ENCODE peak calls at places on chromosomes 16 and 17, in ten cellular contexts. One of them, this sample, is unnamed.

GRCh38 chr17:29039764-29040598 is 3.0 kb upstream of the PIPOX start:
- DNase-seq in psoas muscle: no peak
- DNase-seq in neural crest cell: no peak
- DNase-seq in body of pancreas: no peak
- DNase-seq in lower leg skin: no peak
- DNase-seq in astrocyte of the cerebellum: peak
- DNase-seq in cardiac fibroblast: peak
- DNase-seq in uterus: no peak
- DNase-seq in LNCaP clone FGC: no peak
- DNase-seq in spleen: no peak
- DNase-seq in this sample: no peak

GRCh38 chr16:30533748-30534367 is 800 bp downstream of the ZNF747 start:
- DNase-seq in LNCaP clone FGC: no peak
- DNase-seq in neural crest cell: no peak
- DNase-seq in spleen: peak
- DNase-seq in uterus: no peak
- DNase-seq in lower leg skin: no peak
- DNase-seq in astrocyte of the cerebellum: no peak
- DNase-seq in psoas muscle: no peak
- DNase-seq in cardiac fibroblast: no peak
- DNase-seq in body of pancreas: no peak
- DNase-seq in this sample: no peak

GRCh38 chr17:39281806-39282205 is 56.1 kb upstream of the STAC2 start:
- DNase-seq in uterus: no peak
- DNase-seq in psoas muscle: no peak
- DNase-seq in spleen: no peak
- DNase-seq in cardiac fibroblast: peak
- DNase-seq in LNCaP clone FGC: no peak
- DNase-seq in lower leg skin: no peak
- DNase-seq in body of pancreas: no peak
- DNase-seq in neural crest cell: no peak
- DNase-seq in astrocyte of the cerebellum: no peak
- DNase-seq in this sample: no peak

GRCh38 chr16:66936462-66936861 is 1.1 kb downstream of the CES2 start:
- DNase-seq in astrocyte of the cerebellum: no peak
- DNase-seq in LNCaP clone FGC: no peak
- DNase-seq in psoas muscle: no peak
- DNase-seq in lower leg skin: no peak
- DNase-seq in uterus: no peak
- DNase-seq in neural crest cell: no peak
- DNase-seq in spleen: no peak
- DNase-seq in cardiac fibroblast: no peak
- DNase-seq in body of pancreas: no peak
- DNase-seq in this sample: no peak

GRCh38 chr17:58565389-58566311 is 51.2 kb upstream of the MTMR4 start:
- DNase-seq in neural crest cell: no peak
- DNase-seq in LNCaP clone FGC: no peak
- DNase-seq in cardiac fibroblast: no peak
- DNase-seq in psoas muscle: no peak
- DNase-seq in body of pancreas: no peak
- DNase-seq in spleen: no peak
- DNase-seq in astrocyte of the cerebellum: no peak
- DNase-seq in lower leg skin: no peak
- DNase-seq in uterus: no peak
- DNase-seq in this sample: no peak

GRCh38 chr17:39165844-39166349 is at the start of gene ARL5C:
- DNase-seq in uterus: no peak
- DNase-seq in spleen: no peak
- DNase-seq in psoas muscle: no peak
- DNase-seq in cardiac fibroblast: no peak
- DNase-seq in body of pancreas: no peak
- DNase-seq in LNCaP clone FGC: no peak
- DNase-seq in lower leg skin: no peak
- DNase-seq in astrocyte of the cerebellum: no peak
- DNase-seq in neural crest cell: no peak
- DNase-seq in this sample: no peak

GRCh38 chr17:38602453-38602852 is 3.3 kb downstream of the SRCIN1 start:
- DNase-seq in cardiac fibroblast: no peak
- DNase-seq in psoas muscle: no peak
- DNase-seq in LNCaP clone FGC: no peak
- DNase-seq in body of pancreas: no peak
- DNase-seq in astrocyte of the cerebellum: no peak
- DNase-seq in spleen: no peak
- DNase-seq in lower leg skin: no peak
- DNase-seq in neural crest cell: no peak
- DNase-seq in uterus: no peak
- DNase-seq in this sample: no peak

GRCh38 chr17:58089111-58089510 is 5.9 kb downstream of the DYNLL2 start:
- DNase-seq in psoas muscle: no peak
- DNase-seq in astrocyte of the cerebellum: no peak
- DNase-seq in cardiac fibroblast: no peak
- DNase-seq in LNCaP clone FGC: no peak
- DNase-seq in neural crest cell: no peak
- DNase-seq in uterus: no peak
- DNase-seq in lower leg skin: no peak
- DNase-seq in spleen: no peak
- DNase-seq in body of pancreas: no peak
- DNase-seq in this sample: no peak

GRCh38 chr16:75218256-75219076 is at the start of gene CTRB1:
- DNase-seq in cardiac fibroblast: no peak
- DNase-seq in psoas muscle: no peak
- DNase-seq in lower leg skin: no peak
- DNase-seq in astrocyte of the cerebellum: no peak
- DNase-seq in LNCaP clone FGC: no peak
- DNase-seq in body of pancreas: peak
- DNase-seq in spleen: no peak
- DNase-seq in uterus: no peak
- DNase-seq in neural crest cell: no peak
- DNase-seq in this sample: peak

GRCh38 chr17:79839363-79840203 is at the start of gene CBX4:
- DNase-seq in astrocyte of the cerebellum: peak
- DNase-seq in LNCaP clone FGC: no peak
- DNase-seq in lower leg skin: peak
- DNase-seq in body of pancreas: peak
- DNase-seq in uterus: peak
- DNase-seq in psoas muscle: peak
- DNase-seq in neural crest cell: peak
- DNase-seq in spleen: peak
- DNase-seq in cardiac fibroblast: peak
- DNase-seq in this sample: peak

GRCh38 chr16:65287307-65287706 is 165.4 kb upstream of the CDH11 start:
- DNase-seq in psoas muscle: no peak
- DNase-seq in lower leg skin: no peak
- DNase-seq in uterus: no peak
- DNase-seq in LNCaP clone FGC: no peak
- DNase-seq in cardiac fibroblast: no peak
- DNase-seq in neural crest cell: no peak
- DNase-seq in astrocyte of the cerebellum: no peak
- DNase-seq in spleen: no peak
- DNase-seq in body of pancreas: no peak
- DNase-seq in this sample: no peak

GRCh38 chr17:9389116-9389515 is 186.5 kb downstream of the STX8 start:
- DNase-seq in spleen: no peak
- DNase-seq in uterus: no peak
- DNase-seq in lower leg skin: no peak
- DNase-seq in LNCaP clone FGC: no peak
- DNase-seq in astrocyte of the cerebellum: peak
- DNase-seq in cardiac fibroblast: peak
- DNase-seq in body of pancreas: no peak
- DNase-seq in neural crest cell: no peak
- DNase-seq in psoas muscle: no peak
- DNase-seq in this sample: peak

GRCh38 chr16:66434619-66435430 is 7.7 kb downstream of the BEAN1 start:
- DNase-seq in cardiac fibroblast: no peak
- DNase-seq in uterus: no peak
- DNase-seq in lower leg skin: no peak
- DNase-seq in astrocyte of the cerebellum: no peak
- DNase-seq in spleen: no peak
- DNase-seq in neural crest cell: no peak
- DNase-seq in LNCaP clone FGC: no peak
- DNase-seq in psoas muscle: no peak
- DNase-seq in body of pancreas: no peak
- DNase-seq in this sample: no peak

GRCh38 chr16:27972500-27972899 is 91.0 kb downstream of the GSG1L start:
- DNase-seq in uterus: no peak
- DNase-seq in body of pancreas: no peak
- DNase-seq in cardiac fibroblast: peak
- DNase-seq in LNCaP clone FGC: peak
- DNase-seq in lower leg skin: no peak
- DNase-seq in astrocyte of the cerebellum: no peak
- DNase-seq in psoas muscle: no peak
- DNase-seq in spleen: peak
- DNase-seq in neural crest cell: no peak
- DNase-seq in this sample: peak

GRCh38 chr16:82201906-82202305 is 31.9 kb upstream of the MPHOSPH6 start:
- DNase-seq in LNCaP clone FGC: no peak
- DNase-seq in neural crest cell: no peak
- DNase-seq in psoas muscle: no peak
- DNase-seq in cardiac fibroblast: no peak
- DNase-seq in spleen: no peak
- DNase-seq in uterus: peak
- DNase-seq in astrocyte of the cerebellum: no peak
- DNase-seq in lower leg skin: no peak
- DNase-seq in body of pancreas: no peak
- DNase-seq in this sample: no peak

GRCh38 chr17:65588194-65588808 is 26.9 kb upstream of the AXIN2 start:
- DNase-seq in spleen: no peak
- DNase-seq in astrocyte of the cerebellum: no peak
- DNase-seq in LNCaP clone FGC: peak
- DNase-seq in neural crest cell: no peak
- DNase-seq in uterus: no peak
- DNase-seq in lower leg skin: no peak
- DNase-seq in cardiac fibroblast: peak
- DNase-seq in body of pancreas: peak
- DNase-seq in psoas muscle: no peak
- DNase-seq in this sample: no peak
- TF ChIP-seq CTCF in spleen: no peak
- TF ChIP-seq CTCF in astrocyte of the cerebellum: no peak
- TF ChIP-seq CTCF in LNCaP clone FGC: peak
- TF ChIP-seq CTCF in neural crest cell: peak
- TF ChIP-seq CTCF in uterus: no peak
- TF ChIP-seq CTCF in lower leg skin: no peak
- TF ChIP-seq CTCF in cardiac fibroblast: no peak
- TF ChIP-seq CTCF in body of pancreas: peak
- TF ChIP-seq CTCF in psoas muscle: no peak
- TF ChIP-seq CTCF in this sample: no peak

GRCh38 chr16:1184980-1185379 is 32.1 kb downstream of the CACNA1H start:
- DNase-seq in lower leg skin: no peak
- DNase-seq in neural crest cell: no peak
- DNase-seq in cardiac fibroblast: no peak
- DNase-seq in astrocyte of the cerebellum: no peak
- DNase-seq in psoas muscle: no peak
- DNase-seq in spleen: no peak
- DNase-seq in body of pancreas: no peak
- DNase-seq in LNCaP clone FGC: no peak
- DNase-seq in uterus: no peak
- DNase-seq in this sample: no peak

GRCh38 chr16:1180772-1181714 is 28.1 kb downstream of the CACNA1H start:
- DNase-seq in astrocyte of the cerebellum: no peak
- DNase-seq in spleen: no peak
- DNase-seq in cardiac fibroblast: no peak
- DNase-seq in uterus: peak
- DNase-seq in LNCaP clone FGC: no peak
- DNase-seq in lower leg skin: no peak
- DNase-seq in body of pancreas: peak
- DNase-seq in psoas muscle: no peak
- DNase-seq in neural crest cell: no peak
- DNase-seq in this sample: no peak

GRCh38 chr16:1181715-1182671 is 29.1 kb downstream of the CACNA1H start:
- DNase-seq in LNCaP clone FGC: no peak
- DNase-seq in cardiac fibroblast: peak
- DNase-seq in psoas muscle: peak
- DNase-seq in lower leg skin: no peak
- DNase-seq in neural crest cell: no peak
- DNase-seq in uterus: peak
- DNase-seq in spleen: no peak
- DNase-seq in astrocyte of the cerebellum: peak
- DNase-seq in body of pancreas: peak
- DNase-seq in this sample: no peak

GRCh38 chr16:1183235-1183907 is 30.5 kb downstream of the CACNA1H start:
- DNase-seq in neural crest cell: peak
- DNase-seq in cardiac fibroblast: peak
- DNase-seq in astrocyte of the cerebellum: no peak
- DNase-seq in spleen: no peak
- DNase-seq in lower leg skin: no peak
- DNase-seq in LNCaP clone FGC: no peak
- DNase-seq in psoas muscle: peak
- DNase-seq in body of pancreas: peak
- DNase-seq in uterus: peak
- DNase-seq in this sample: no peak

GRCh38 chr16:1184156-1184868 is 31.4 kb downstream of the CACNA1H start:
- DNase-seq in neural crest cell: no peak
- DNase-seq in cardiac fibroblast: no peak
- DNase-seq in lower leg skin: no peak
- DNase-seq in uterus: peak
- DNase-seq in psoas muscle: no peak
- DNase-seq in LNCaP clone FGC: no peak
- DNase-seq in spleen: no peak
- DNase-seq in astrocyte of the cerebellum: no peak
- DNase-seq in body of pancreas: no peak
- DNase-seq in this sample: no peak
- TF ChIP-seq CTCF in neural crest cell: peak
- TF ChIP-seq CTCF in cardiac fibroblast: no peak
- TF ChIP-seq CTCF in lower leg skin: no peak
- TF ChIP-seq CTCF in uterus: peak
- TF ChIP-seq CTCF in psoas muscle: no peak
- TF ChIP-seq CTCF in LNCaP clone FGC: no peak
- TF ChIP-seq CTCF in spleen: no peak
- TF ChIP-seq CTCF in astrocyte of the cerebellum: no peak
- TF ChIP-seq CTCF in body of pancreas: no peak
- TF ChIP-seq CTCF in this sample: no peak

DNA sequence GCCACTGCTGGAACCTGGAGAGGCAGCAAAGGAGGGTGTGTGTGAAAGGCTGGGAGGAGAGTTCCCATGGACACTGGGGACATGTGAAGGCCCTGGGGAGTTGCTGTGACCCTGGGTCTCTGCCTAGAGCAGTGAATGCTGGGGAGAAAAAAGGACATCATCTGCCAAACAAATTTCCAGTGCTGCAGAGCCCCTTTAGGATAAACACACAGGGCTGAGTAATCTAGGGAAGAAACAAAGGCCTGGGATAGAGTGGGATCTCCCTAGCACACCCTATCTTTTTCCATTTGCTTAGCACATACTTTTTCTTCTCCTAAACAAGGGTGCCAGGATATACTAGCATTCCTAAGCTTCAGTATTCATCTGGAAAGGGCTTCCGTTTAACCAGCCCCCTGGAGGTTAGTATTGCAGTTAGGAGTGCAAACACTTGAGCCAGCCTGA is 3.3 kb upstream of the HIGD1B start:
- DNase-seq in spleen: peak
- DNase-seq in lower leg skin: no peak
- DNase-seq in psoas muscle: no peak
- DNase-seq in astrocyte of the cerebellum: no peak
- DNase-seq in neural crest cell: no peak
- DNase-seq in uterus: no peak
- DNase-seq in cardiac fibroblast: peak
- DNase-seq in body of pancreas: no peak
- DNase-seq in LNCaP clone FGC: no peak
- DNase-seq in this sample: no peak
- TF ChIP-seq CTCF in spleen: no peak
- TF ChIP-seq CTCF in lower leg skin: no peak
- TF ChIP-seq CTCF in psoas muscle: no peak
- TF ChIP-seq CTCF in astrocyte of the cerebellum: no peak
- TF ChIP-seq CTCF in neural crest cell: no peak
- TF ChIP-seq CTCF in uterus: no peak
- TF ChIP-seq CTCF in cardiac fibroblast: no peak
- TF ChIP-seq CTCF in body of pancreas: no peak
- TF ChIP-seq CTCF in LNCaP clone FGC: no peak
- TF ChIP-seq CTCF in this sample: no peak

GRCh38 chr16:49348408-49349176 is 25.0 kb upstream of the C16orf78 start:
- DNase-seq in LNCaP clone FGC: no peak
- DNase-seq in psoas muscle: no peak
- DNase-seq in spleen: no peak
- DNase-seq in lower leg skin: no peak
- DNase-seq in astrocyte of the cerebellum: no peak
- DNase-seq in body of pancreas: no peak
- DNase-seq in neural crest cell: no peak
- DNase-seq in uterus: no peak
- DNase-seq in cardiac fibroblast: no peak
- DNase-seq in this sample: no peak
- TF ChIP-seq CTCF in LNCaP clone FGC: peak
- TF ChIP-seq CTCF in psoas muscle: no peak
- TF ChIP-seq CTCF in spleen: no peak
- TF ChIP-seq CTCF in lower leg skin: no peak
- TF ChIP-seq CTCF in astrocyte of the cerebellum: no peak
- TF ChIP-seq CTCF in body of pancreas: no peak
- TF ChIP-seq CTCF in neural crest cell: no peak
- TF ChIP-seq CTCF in uterus: no peak
- TF ChIP-seq CTCF in cardiac fibroblast: no peak
- TF ChIP-seq CTCF in this sample: no peak

This sample was measured in GM20000.